ENCODE peak calls at places on chromosomes 16 and 17, in five cellular contexts. S is AG08395; P is activated naive CD4-positive, alpha-beta T cell treated with anti-CD3 and anti-CD28 coated beads for 36 hours; Y is neural crest cell; T is memory B cell. V is an unnamed sample.

GRCh38 chr16:74053310-74053709 is 243.3 kb upstream of the PSMD7 start:
- DNase-seq in S (no peak), P (no peak), Y (no peak), T (no peak), V (no peak)

GRCh38 chr16:30949655-30950515 is 1.0 kb downstream of the ORAI3 start:
- DNase-seq in S (peak), P (peak), Y (no peak), T (no peak), V (peak)

GRCh38 chr17:3513305-3514035 is 37.7 kb downstream of the ASPA start:
- DNase-seq in S (no peak), P (no peak), Y (no peak), T (no peak), V (no peak)

GRCh38 chr17:61966201-61966600 is 38.4 kb upstream of the INTS2 start:
- DNase-seq in S (no peak), P (no peak), Y (no peak), T (no peak), V (no peak)

GRCh38 chr16:26204138-26204537 is 512.4 kb downstream of the HS3ST4 start:
- DNase-seq in S (no peak), P (peak), Y (no peak), T (no peak), V (no peak)

GRCh38 chr17:59848778-59849177 is 44.0 kb downstream of the TUBD1 start:
- DNase-seq in S (no peak), P (peak), Y (no peak), T (no peak), V (peak)

GRCh38 chr16:25713785-25714570 is 22.2 kb downstream of the HS3ST4 start:
- DNase-seq in S (no peak), P (no peak), Y (no peak), T (no peak), V (no peak)

GRCh38 chr16:56336711-56337110 is 88.6 kb downstream of the AMFR start:
- DNase-seq in S (no peak), P (no peak), Y (no peak), T (no peak), V (no peak)

GRCh38 chr17:16491131-16491702 is 776 bp downstream of the LRRC75A start:
- DNase-seq in S (no peak), P (peak), Y (no peak), T (no peak), V (no peak)

GRCh38 chr17:42405963-42406495 is 17.0 kb downstream of the CAVIN1 start:
- DNase-seq in S (peak), P (peak), Y (peak), T (peak), V (peak)

GRCh38 chr16:77555101-77555500 is 120.3 kb upstream of the ADAMTS18 start:
- DNase-seq in S (no peak), P (no peak), Y (no peak), T (no peak), V (no peak)

GRCh38 chr16:84475643-84476240 is 28.7 kb downstream of the MEAK7 start:
- DNase-seq in S (no peak), P (no peak), Y (no peak), T (no peak), V (no peak)

GRCh38 chr17:17032131-17032692 is 10.0 kb upstream of the MPRIP start:
- DNase-seq in S (peak), P (no peak), Y (no peak), T (no peak), V (no peak)

GRCh38 chr17:47839899-47840741 is 953 bp downstream of the SCRN2 start:
- DNase-seq in S (no peak), P (no peak), Y (no peak), T (no peak), V (no peak)

GRCh38 chr16:58462089-58462488 is 37.9 kb upstream of the NDRG4 start:
- DNase-seq in S (no peak), P (no peak), Y (no peak), T (no peak), V (no peak)

GRCh38 chr17:11682646-11683045 is 84.4 kb downstream of the DNAH9 start:
- DNase-seq in S (no peak), P (no peak), Y (no peak), T (no peak), V (no peak)

GRCh38 chr17:41777157-41777578 is 9.3 kb downstream of the JUP start:
- DNase-seq in S (peak), P (no peak), Y (no peak), T (no peak), V (no peak)

GRCh38 chr17:9557846-9558245 is 17.8 kb downstream of the STX8 start:
- DNase-seq in S (no peak), P (no peak), Y (no peak), T (no peak), V (no peak)

V was measured in activated B cell treated with CpG ODN at 0.5 μM for 24 hours.